ENCODE peak calls at places on chromosomes 5 and 9, in six cellular contexts. U is activated CD4-positive, alpha-beta T cell treated with anti-CD3 and anti-CD28 coated beads for 4 hours; R is ELF-1; X is NCI-H1092 treated with DMSO at 0.1 percent for 48 hours; A is NCI-H446; W is stimulated activated naive CD8-positive, alpha-beta T cell treated with anti-CD3 and anti-CD28 coated beads, Interleukin-15, amount 100 ng/mL, for 72 hours. I is an unnamed sample.

GRCh38 chr5:313265-313664 is 8.2 kb upstream of the AHRR start:
- DNase-seq in R (no peak), A (no peak), X (no peak), U (no peak), W (no peak), I (no peak)

GRCh38 chr5:7844901-7845300 is 6.0 kb downstream of the CFAP90 start:
- DNase-seq in A (no peak), U (no peak), W (no peak), R (no peak), X (no peak), I (no peak)

GRCh38 chr5:135651156-135651555 is 72.4 kb upstream of the CXCL14 start:
- DNase-seq in A (no peak), W (no peak), R (no peak), X (no peak), U (no peak), I (no peak)

GRCh38 chr9:91159664-91160121 is 202.0 kb downstream of the AUH start:
- DNase-seq in X (no peak), W (no peak), A (no peak), R (peak; percentile 60), U (no peak), I (no peak)

GRCh38 chr5:178207917-178208280 is 3.6 kb downstream of the HNRNPAB start:
- DNase-seq in A (no peak), R (no peak), W (no peak), U (no peak), X (no peak), I (no peak)

GRCh38 chr5:134100283-134101011 is 14.0 kb upstream of the TCF7 start:
- DNase-seq in X (no peak), W (peak; percentile 92), R (peak; percentile 83), A (no peak), U (peak; percentile 82), I (no peak)

GRCh38 chr9:33498387-33498786 is 24.7 kb upstream of the NOL6 start:
- DNase-seq in W (no peak), R (no peak), A (peak; percentile 12), U (no peak), X (no peak), I (no peak)

GRCh38 chr9:35689601-35690446 is at the start of gene TPM2:
- DNase-seq in W (no peak), A (no peak), U (no peak), R (peak; percentile 86), X (no peak), I (peak; percentile 83)

GRCh38 chr5:31346896-31347557 is 153.5 kb downstream of the CDH6 start:
- DNase-seq in U (no peak), A (no peak), R (no peak), W (no peak), X (no peak), I (no peak)

GRCh38 chr5:150783422-150783928 is 4.9 kb downstream of the SMIM3 start:
- DNase-seq in X (peak; percentile 16), R (peak; percentile 71), U (peak; percentile 60), A (no peak), W (peak; percentile 60), I (no peak)

GRCh38 chr5:3027866-3028635 is 276.6 kb upstream of the IRX2 start:
- DNase-seq in X (no peak), U (no peak), W (no peak), A (no peak), R (no peak), I (peak; percentile 32)

GRCh38 chr9:105251133-105251532 is 6.7 kb downstream of the SLC44A1 start:
- DNase-seq in A (no peak), W (no peak), U (no peak), R (no peak), X (no peak), I (no peak)

GRCh38 chr9:113918697-113919390 is 42.7 kb downstream of the ZNF618 start:
- DNase-seq in W (no peak), U (no peak), X (no peak), A (peak; percentile 42), R (no peak), I (no peak)

GRCh38 chr5:126015244-126016054 is 407.8 kb upstream of the GRAMD2B start:
- DNase-seq in W (no peak), A (peak; percentile 49), U (no peak), R (no peak), X (peak; percentile 38), I (no peak)

GRCh38 chr5:145499483-145499882 is 335.7 kb downstream of the PRELID2 start:
- DNase-seq in U (no peak), R (peak; percentile 74), A (no peak), W (no peak), X (no peak), I (no peak)

GRCh38 chr9:114301798-114302565 is 20.9 kb upstream of the ORM1 start:
- DNase-seq in X (no peak), W (no peak), R (no peak), A (no peak), U (no peak), I (peak; percentile 29)

GRCh38 chr5:31378838-31379237 is 153.1 kb downstream of the DROSHA start:
- DNase-seq in A (no peak), U (no peak), X (no peak), R (no peak), W (no peak), I (no peak)

GRCh38 chr5:128038641-128039040 is 44.9 kb upstream of the SLC12A2 start:
- DNase-seq in R (no peak), U (no peak), A (no peak), W (no peak), X (no peak), I (no peak)

GRCh38 chr5:128304121-128304520 is 220.6 kb downstream of the SLC12A2 start:
- DNase-seq in R (no peak), W (no peak), X (no peak), A (peak; percentile 39), U (no peak), I (no peak)

GRCh38 chr9:34332370-34332964 is 3.1 kb downstream of the NUDT2 start:
- DNase-seq in A (peak; percentile 61), U (peak; percentile 5), X (peak; percentile 51), R (no peak), W (no peak), I (no peak)

GRCh38 chr9:37229882-37230482 is 109.6 kb downstream of the ZCCHC7 start:
- DNase-seq in U (no peak), A (no peak), W (no peak), X (no peak), R (no peak), I (no peak)

GRCh38 chr9:83583151-83584014 is 39.6 kb upstream of the IDNK start:
- DNase-seq in R (peak; percentile 46), A (peak; percentile 27), W (peak; percentile 15), U (peak; percentile 15), X (no peak), I (peak; percentile 56)

GRCh38 chr5:102811962-102812361 is 56.9 kb downstream of the PAM start:
- DNase-seq in R (no peak), A (peak; percentile 75), U (no peak), W (no peak), X (peak; percentile 80), I (no peak)

GRCh38 chr9:36120705-36121104 is 15.8 kb upstream of the GLIPR2 start:
- DNase-seq in W (no peak), A (no peak), U (no peak), R (no peak), X (no peak), I (no peak)

GRCh38 chr5:157665467-157666085 is 5.8 kb upstream of the C5orf52 start:
- DNase-seq in U (no peak), A (no peak), X (no peak), W (no peak), R (no peak), I (no peak)

GRCh38 chr9:98225015-98225442 is 30.4 kb downstream of the TBC1D2 start:
- DNase-seq in X (no peak), U (no peak), W (no peak), R (no peak), A (peak; percentile 12), I (no peak)

GRCh38 chr5:135186662-135187522 is 152.9 kb upstream of the PITX1 start:
- DNase-seq in A (no peak), U (no peak), R (peak; percentile 71), W (no peak), X (peak; percentile 11), I (no peak)

GRCh38 chr5:3352711-3353110 is 242.9 kb upstream of the IRX1 start:
- DNase-seq in R (no peak), U (no peak), X (no peak), W (no peak), A (no peak), I (peak; percentile 22)

GRCh38 chr5:137453476-137454080 is 45.5 kb downstream of the SPOCK1 start:
- DNase-seq in A (no peak), W (no peak), U (no peak), X (no peak), R (no peak), I (no peak)

GRCh38 chr5:137822158-137822764 is 45.4 kb upstream of the MYOT start:
- DNase-seq in A (peak; percentile 56), U (no peak), R (peak; percentile 78), W (no peak), X (peak; percentile 0), I (peak; percentile 58)

GRCh38 chr9:21506910-21507795 is 25.0 kb upstream of the IFNE start:
- DNase-seq in X (no peak), R (no peak), A (no peak), W (no peak), U (no peak), I (no peak)

GRCh38 chr5:160467555-160468418 is 46.1 kb downstream of the PTTG1 start:
- DNase-seq in R (peak; percentile 83), U (peak; percentile 71), X (no peak), A (no peak), W (peak; percentile 89), I (peak; percentile 47)

GRCh38 chr5:180142008-180142803 is 66.8 kb downstream of the RASGEF1C start:
- DNase-seq in R (no peak), W (no peak), A (no peak), X (no peak), U (no peak), I (no peak)

GRCh38 chr9:108536836-108537601 is 318.8 kb downstream of the ACTL7B start:
- DNase-seq in W (no peak), A (no peak), R (no peak), U (no peak), X (no peak), I (no peak)

GRCh38 chr5:118208031-118208453 is 780.3 kb downstream of the DTWD2 start:
- DNase-seq in U (no peak), R (no peak), W (no peak), X (no peak), A (no peak), I (no peak)

I was measured in ecto neural progenitor cell.